ENCODE peak calls at places on chromosomes 4 and X, in eight cellular contexts. K, O, V, S, L, Y, F and P are unnamed samples.

GRCh38 chr4:123398803-123399637 is 2.4 kb downstream of the SPRY1 start:
- DNase-seq in K (no peak), O (peak; percentile 39), V (peak; percentile 77), S (peak; percentile 51), L (peak; percentile 53), Y (no peak), F (peak; percentile 63), P (no peak)

GRCh38 chrX:826026-826425 is 195.4 kb downstream of the SHOX start:
- DNase-seq in K (no peak), O (no peak), V (no peak), S (no peak), L (peak; percentile 38), Y (peak; percentile 12), F (peak; percentile 89), P (no peak)

GRCh38 chr4:2835978-2836377 is 7.7 kb upstream of the ADD1 start:
- DNase-seq in K (no peak), O (no peak), V (no peak), S (no peak), L (no peak), Y (no peak), F (no peak), P (peak; percentile 86)

GRCh38 chrX:33784548-33784947 is 347.6 kb downstream of the FAM47A start:
- DNase-seq in K (no peak), O (no peak), V (no peak), S (no peak), L (no peak), Y (no peak), F (no peak), P (no peak)

GRCh38 chr4:74206088-74206826 is 48.3 kb downstream of the MTHFD2L start:
- DNase-seq in K (no peak), O (no peak), V (no peak), S (no peak), L (no peak), Y (no peak), F (peak; percentile 57), P (no peak)

GRCh38 chr4:138892483-138893386 is 122.8 kb upstream of the NOCT start:
- DNase-seq in K (no peak), O (no peak), V (peak; percentile 56), S (no peak), L (no peak), Y (no peak), F (peak; percentile 19), P (no peak)

GRCh38 chrX:30735839-30736238 is 82.6 kb downstream of the GK start:
- DNase-seq in K (no peak), O (peak; percentile 69), V (peak; percentile 47), S (peak; percentile 22), L (peak; percentile 48), Y (peak; percentile 0), F (peak; percentile 51), P (no peak)

GRCh38 chr4:75886104-75886503 is 16.1 kb downstream of the PPEF2 start:
- DNase-seq in K (no peak), O (no peak), V (no peak), S (no peak), L (no peak), Y (no peak), F (peak; percentile 3), P (no peak)

GRCh38 chr4:13169731-13170130 is 314.4 kb downstream of the RAB28 start:
- DNase-seq in K (no peak), O (no peak), V (no peak), S (no peak), L (no peak), Y (no peak), F (no peak), P (no peak)

GRCh38 chrX:152904151-152905080 is 6.5 kb downstream of the ZNF185 start:
- DNase-seq in K (no peak), O (peak; percentile 36), V (peak; percentile 17), S (peak; percentile 48), L (peak; percentile 33), Y (peak; percentile 11), F (peak; percentile 65), P (peak; percentile 64)

GRCh38 chr4:93199492-93199891 is 629.1 kb upstream of the ATOH1 start:
- DNase-seq in K (no peak), O (no peak), V (peak; percentile 28), S (no peak), L (no peak), Y (no peak), F (peak; percentile 26), P (no peak)
- TF ChIP-seq CTCF in K (peak; percentile 22), O (no peak), V (peak; percentile 63), S (peak; percentile 7), L (peak; percentile 30), Y (peak; percentile 49), F (peak; percentile 52), P (peak; percentile 83)

DNA sequence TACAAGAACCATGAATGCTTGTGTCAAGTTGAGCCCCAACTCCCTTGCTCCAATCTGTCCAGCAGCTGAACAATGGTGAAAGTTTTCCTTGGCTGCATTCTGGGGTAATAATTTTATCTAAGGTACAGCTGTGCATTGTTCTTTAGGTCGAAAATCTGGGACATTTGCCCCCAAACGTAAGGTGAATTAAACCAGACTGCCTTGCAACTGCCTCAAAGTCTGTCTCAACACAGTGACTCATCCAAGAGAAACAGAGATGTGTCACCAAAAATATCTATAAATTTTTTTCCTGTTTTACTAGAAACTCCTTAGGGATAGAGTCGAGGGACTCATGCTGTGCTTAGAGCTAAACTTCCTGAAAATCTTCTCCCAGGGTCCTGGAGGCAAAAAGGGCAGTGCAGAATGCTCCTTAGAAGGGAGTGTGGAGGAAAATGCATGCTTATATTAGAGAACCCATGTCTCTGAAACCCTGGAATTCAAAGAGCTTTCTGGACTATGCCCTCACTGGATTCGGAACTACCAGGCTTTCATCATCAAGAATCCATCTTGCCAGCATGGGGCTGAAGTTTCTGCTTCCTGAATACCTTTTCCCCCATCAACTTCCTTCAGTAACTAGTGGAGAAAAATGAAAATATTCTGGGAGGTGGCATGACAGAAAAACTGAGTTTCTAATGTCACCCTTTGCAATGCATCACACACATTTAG is 115.7 kb downstream of the PALLD start:
- DNase-seq in K (no peak), O (no peak), V (peak; percentile 78), S (no peak), L (no peak), Y (no peak), F (peak; percentile 54), P (no peak)
- TF ChIP-seq CTCF in K (no peak), O (no peak), V (no peak), S (no peak), L (no peak), Y (no peak), F (no peak), P (no peak)

GRCh38 chr4:99201687-99202086 is 17.4 kb downstream of the ADH6 start:
- DNase-seq in K (no peak), O (no peak), V (no peak), S (no peak), L (no peak), Y (peak; percentile 39), F (peak; percentile 68), P (no peak)
- TF ChIP-seq CTCF in K (peak; percentile 44), O (no peak), V (peak; percentile 20), S (no peak), L (peak; percentile 69), Y (peak; percentile 42), F (peak; percentile 57), P (peak; percentile 84)

DNA sequence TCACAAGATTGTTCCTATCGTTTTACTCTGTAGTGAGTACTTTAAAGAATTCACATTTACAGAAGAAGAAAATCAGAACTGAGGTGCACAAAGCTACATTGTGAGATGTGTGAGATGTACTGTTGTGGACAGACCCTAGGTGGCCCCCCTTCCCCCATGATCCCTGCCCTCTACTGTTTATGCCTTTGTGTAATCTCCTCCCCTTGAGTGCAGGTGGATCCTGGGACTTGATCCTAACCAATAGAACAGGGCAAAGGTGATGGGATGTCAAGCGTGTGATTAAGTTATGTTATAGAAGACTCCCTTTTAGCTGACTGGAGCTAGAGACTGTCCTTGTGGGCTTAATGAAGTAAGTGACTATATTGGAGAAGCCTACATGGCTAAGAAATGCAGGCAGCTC is 225.1 kb upstream of the LEF1 start:
- DNase-seq in K (no peak), O (no peak), V (no peak), S (no peak), L (no peak), Y (no peak), F (no peak), P (no peak)
- TF ChIP-seq CTCF in K (no peak), O (no peak), V (no peak), S (no peak), L (no peak), Y (no peak), F (no peak), P (no peak)

GRCh38 chr4:6910340-6910959 is 824 bp downstream of the TBC1D14 start:
- DNase-seq in K (no peak), O (no peak), V (no peak), S (no peak), L (no peak), Y (no peak), F (no peak), P (no peak)
- TF ChIP-seq CTCF in K (no peak), O (no peak), V (no peak), S (no peak), L (no peak), Y (no peak), F (no peak), P (peak; percentile 52)

GRCh38 chr4:150822407-150822806 is 192.7 kb downstream of the LRBA start:
- DNase-seq in K (no peak), O (no peak), V (no peak), S (no peak), L (no peak), Y (no peak), F (no peak), P (no peak)

GRCh38 chr4:150826302-150826701 is 188.8 kb downstream of the LRBA start:
- DNase-seq in K (no peak), O (no peak), V (no peak), S (no peak), L (no peak), Y (no peak), F (no peak), P (no peak)

GRCh38 chr4:150827226-150827625 is 187.9 kb downstream of the LRBA start:
- DNase-seq in K (no peak), O (no peak), V (no peak), S (no peak), L (no peak), Y (no peak), F (no peak), P (no peak)

GRCh38 chr4:150828159-150828558 is 186.9 kb downstream of the LRBA start:
- DNase-seq in K (peak; percentile 8), O (no peak), V (no peak), S (no peak), L (no peak), Y (no peak), F (no peak), P (no peak)
- TF ChIP-seq CTCF in K (no peak), O (peak; percentile 23), V (no peak), S (no peak), L (no peak), Y (no peak), F (no peak), P (no peak)

DNA sequence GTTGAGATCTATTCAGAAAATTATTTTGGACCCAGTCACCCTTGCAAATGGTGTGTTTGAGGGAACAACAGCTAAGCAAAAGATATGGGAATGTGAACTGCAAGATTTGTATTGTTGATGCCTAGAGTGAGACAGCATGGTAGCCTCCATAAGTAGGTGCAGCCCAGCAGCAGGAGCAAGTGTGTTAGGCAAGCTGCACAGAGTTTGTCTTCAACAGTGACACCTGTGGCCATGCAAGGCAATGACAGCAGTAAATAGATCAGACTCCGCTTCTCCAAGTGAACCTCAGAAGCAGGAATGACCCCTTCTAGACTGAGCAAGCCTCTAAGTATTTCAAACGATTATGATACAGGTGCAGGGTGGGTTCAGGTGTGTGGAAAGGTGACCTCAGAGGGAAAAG is 133.4 kb upstream of the MSX1 start:
- DNase-seq in K (no peak), O (no peak), V (no peak), S (no peak), L (no peak), Y (no peak), F (no peak), P (no peak)
- TF ChIP-seq CTCF in K (no peak), O (no peak), V (no peak), S (no peak), L (no peak), Y (peak; percentile 13), F (peak; percentile 34), P (peak; percentile 54)